ENCODE peak calls at places on chromosomes 11 and 22, in eight cellular contexts. G is H1, T is GM23248, X is H9, K is IMR-90, A is mammary epithelial cell, Y is HCT116, Z is neural progenitor cell. H is an unnamed sample.

GRCh38 chr11:121207485-121208115 is 85.0 kb upstream of the SC5D start:
- DNase-seq in G (no peak), T (peak; percentile 1), X (no peak), K (no peak), A (no peak), Y (no peak), Z (no peak), H (no peak)

GRCh38 chr11:4375431-4376113 is 7.4 kb upstream of the OR52B4 start:
- DNase-seq in G (no peak), T (no peak), X (no peak), K (no peak), A (no peak), Y (no peak), Z (no peak), H (no peak)

GRCh38 chr11:122807731-122808485 is 30.4 kb upstream of the CRTAM start:
- DNase-seq in G (no peak), T (peak; percentile 10), X (no peak), K (peak; percentile 49), A (no peak), Y (no peak), Z (no peak), H (no peak)

GRCh38 chr22:41619979-41620645 is 731 bp downstream of the DESI1 start:
- DNase-seq in G (peak; percentile 78), T (peak; percentile 60), X (peak; percentile 57), K (no peak), A (peak; percentile 22), Y (no peak), Z (peak; percentile 68), H (no peak)

GRCh38 chr11:131924446-131925240 is 554.2 kb downstream of the NTM start:
- DNase-seq in G (no peak), T (peak; percentile 45), X (no peak), K (peak; percentile 73), A (peak; percentile 35), Y (no peak), Z (no peak), H (peak; percentile 76)

GRCh38 chr22:50414476-50415248 is 60.2 kb downstream of the SBF1 start:
- DNase-seq in G (no peak), T (no peak), X (no peak), K (no peak), A (no peak), Y (no peak), Z (no peak), H (no peak)

GRCh38 chr22:39351689-39352214 is 2.0 kb downstream of the SYNGR1 start:
- DNase-seq in G (no peak), T (peak; percentile 22), X (peak; percentile 43), K (peak; percentile 44), A (peak; percentile 42), Y (no peak), Z (no peak), H (peak; percentile 47)

GRCh38 chr22:19143967-19144400 is 467 bp downstream of the ESS2 start:
- DNase-seq in G (no peak), T (peak; percentile 71), X (no peak), K (peak; percentile 18), A (peak; percentile 24), Y (no peak), Z (no peak), H (peak; percentile 12)

GRCh38 chr11:2420502-2421225 is 20.1 kb downstream of the TSSC4 start:
- DNase-seq in G (peak; percentile 85), T (peak; percentile 85), X (peak; percentile 90), K (peak; percentile 59), A (peak; percentile 40), Y (peak; percentile 40), Z (peak; percentile 93), H (peak; percentile 14)

GRCh38 chr11:1118755-1119275 is 38.9 kb upstream of the MUC5AC start:
- DNase-seq in G (no peak), T (no peak), X (no peak), K (no peak), A (no peak), Y (no peak), Z (no peak), H (no peak)

GRCh38 chr11:35011389-35011788 is 95.0 kb downstream of the PDHX start:
- DNase-seq in G (no peak), T (peak; percentile 75), X (no peak), K (peak; percentile 83), A (no peak), Y (no peak), Z (no peak), H (no peak)

GRCh38 chr11:29518389-29519174 is 498.2 kb downstream of the KCNA4 start:
- DNase-seq in G (peak; percentile 52), T (no peak), X (peak; percentile 47), K (no peak), A (peak; percentile 50), Y (no peak), Z (peak; percentile 4), H (no peak)

GRCh38 chr11:4393209-4394196 is at the start of gene TRIM21:
- DNase-seq in G (peak; percentile 84), T (peak; percentile 91), X (peak; percentile 87), K (peak; percentile 79), A (peak; percentile 82), Y (peak; percentile 67), Z (peak; percentile 84), H (peak; percentile 71)

GRCh38 chr22:49972163-49973017 is 11.8 kb downstream of the PIM3 start:
- DNase-seq in G (peak; percentile 45), T (no peak), X (peak; percentile 38), K (no peak), A (no peak), Y (no peak), Z (no peak), H (no peak)

GRCh38 chr11:92298238-92298565 is 73.6 kb downstream of the FAT3 start:
- DNase-seq in G (no peak), T (no peak), X (no peak), K (no peak), A (no peak), Y (no peak), Z (no peak), H (no peak)

GRCh38 chr11:131748146-131749050 is 378.0 kb downstream of the NTM start:
- DNase-seq in G (peak; percentile 83), T (peak; percentile 90), X (peak; percentile 62), K (peak; percentile 79), A (peak; percentile 42), Y (no peak), Z (peak; percentile 81), H (peak; percentile 58)

GRCh38 chr22:27252282-27253049 is 549.1 kb downstream of the MN1 start:
- DNase-seq in G (no peak), T (peak; percentile 95), X (no peak), K (peak; percentile 78), A (peak; percentile 75), Y (no peak), Z (no peak), H (peak; percentile 92)

GRCh38 chr22:23675502-23676415 is 15.1 kb upstream of the RGL4 start:
- DNase-seq in G (no peak), T (no peak), X (no peak), K (no peak), A (no peak), Y (no peak), Z (no peak), H (no peak)

GRCh38 chr22:29625090-29625825 is 21.8 kb downstream of the NF2 start:
- DNase-seq in G (no peak), T (peak; percentile 88), X (no peak), K (peak; percentile 85), A (peak; percentile 69), Y (no peak), Z (peak; percentile 62), H (peak; percentile 69)

GRCh38 chr22:45891996-45892621 is 84.9 kb downstream of the WNT7B start:
- DNase-seq in G (no peak), T (no peak), X (no peak), K (no peak), A (no peak), Y (no peak), Z (no peak), H (no peak)

GRCh38 chr11:27312110-27312509 is 50.9 kb downstream of the CCDC34 start:
- DNase-seq in G (no peak), T (peak; percentile 28), X (no peak), K (no peak), A (no peak), Y (no peak), Z (no peak), H (no peak)

GRCh38 chr11:113553235-113553634 is 78.0 kb upstream of the DRD2 start:
- DNase-seq in G (no peak), T (peak; percentile 98), X (peak; percentile 73), K (peak; percentile 89), A (peak; percentile 85), Y (peak; percentile 41), Z (peak; percentile 59), H (peak; percentile 99)

GRCh38 chr22:44737414-44738346 is 14.7 kb upstream of the ARHGAP8 start:
- DNase-seq in G (peak; percentile 60), T (no peak), X (peak; percentile 65), K (no peak), A (no peak), Y (no peak), Z (no peak), H (no peak)

GRCh38 chr22:17121235-17122195 is at the start of gene TMEM121B:
- DNase-seq in G (peak; percentile 92), T (peak; percentile 68), X (peak; percentile 95), K (peak; percentile 59), A (peak; percentile 44), Y (no peak), Z (peak; percentile 96), H (peak; percentile 48)

GRCh38 chr11:106409681-106410080 is 332.2 kb downstream of the AASDHPPT start:
- DNase-seq in G (no peak), T (no peak), X (no peak), K (no peak), A (no peak), Y (no peak), Z (no peak), H (no peak)

DNA sequence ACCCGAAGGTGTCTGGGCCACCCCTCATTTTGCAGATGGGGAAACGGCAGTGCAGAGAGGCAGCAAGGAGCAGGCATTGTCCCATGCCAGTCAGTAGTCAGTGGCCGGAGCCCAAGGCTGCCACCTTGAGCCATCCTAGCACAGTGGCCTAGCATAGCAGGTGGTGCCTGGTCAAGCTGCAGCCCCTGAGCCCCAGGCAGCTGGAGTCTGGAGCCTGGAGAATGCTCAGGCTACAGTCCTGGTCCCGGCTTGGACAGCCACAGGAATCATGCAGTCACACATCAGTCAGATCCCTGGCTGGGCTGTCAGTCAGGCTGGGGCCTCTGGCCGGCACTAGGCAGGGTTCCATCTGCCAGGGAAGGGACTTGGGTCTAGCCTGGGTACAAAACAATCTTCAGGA is 18.6 kb downstream of the KCNC1 start:
- DNase-seq in G (no peak), T (no peak), X (no peak), K (no peak), A (no peak), Y (no peak), Z (no peak), H (no peak)
- H4K20me1 ChIP-seq in G (no peaks in the 10 kb centered on the region), T (no peaks in the 10 kb centered on the region), X (peaks cover 3% of the 10 kb centered on the region), K (no peaks in the 10 kb centered on the region), A (no peaks in the 10 kb centered on the region), Y (no peaks in the 10 kb centered on the region), Z (no peaks in the 10 kb centered on the region), H (no peaks in the 10 kb centered on the region)

GRCh38 chr11:77085652-77086051 is 17.0 kb upstream of the OMP start:
- DNase-seq in G (no peak), T (no peak), X (no peak), K (no peak), A (no peak), Y (no peak), Z (no peak), H (no peak)
- H3K9ac ChIP-seq in G (no peak overlapping the region), T (no peak overlapping the region), X (no peak overlapping the region), K (no peak overlapping the region), A (no peak overlapping the region), Y (no peak overlapping the region), Z (no peak overlapping the region), H (no peak overlapping the region)

GRCh38 chr11:64971421-64972233 is at the start of gene MAJIN:
- DNase-seq in G (peak; percentile 89), T (peak; percentile 52), X (peak; percentile 91), K (peak; percentile 41), A (no peak), Y (no peak), Z (peak; percentile 63), H (peak; percentile 27)
- H4K20me1 ChIP-seq in G (no peaks in the 10 kb centered on the region), T (no peaks in the 10 kb centered on the region), X (no peaks in the 10 kb centered on the region), K (no peaks in the 10 kb centered on the region), A (no peaks in the 10 kb centered on the region), Y (no peaks in the 10 kb centered on the region), Z (no peaks in the 10 kb centered on the region), H (no peaks in the 10 kb centered on the region)

GRCh38 chr11:57513446-57513795 is 2.1 kb downstream of the SLC43A1 start:
- DNase-seq in G (no peak), T (no peak), X (no peak), K (no peak), A (no peak), Y (no peak), Z (no peak), H (no peak)
- H3K9ac ChIP-seq in G (no peak overlapping the region), T (no peak overlapping the region), X (no peak overlapping the region), K (no peak overlapping the region), A (no peak overlapping the region), Y (no peak overlapping the region), Z (no peak overlapping the region), H (no peak overlapping the region)

H was measured in astrocyte.